ENCODE peak calls at places on chromosomes 6 and 20, in nine cellular contexts. Q is fibroblast of lung, G is kidney tubule cell, O is T-helper 9 cell, F is C1 segment of cervical spinal cord, E is HEK293T, W is neural crest cell, R is B cell, X is Peyer's patch. J is an unnamed sample.

GRCh38 chr20:63103402-63104311 is 96.9 kb upstream of the BHLHE23 start:
- DNase-seq in G (no peak), O (peak), R (no peak), X (no peak), E (no peak), F (no peak), Q (peak), W (no peak), J (no peak)

GRCh38 chr6:139392834-139393233 is 18.4 kb upstream of the CITED2 start:
- DNase-seq in X (no peak), E (no peak), F (no peak), G (peak), O (no peak), Q (no peak), W (no peak), R (no peak), J (peak)

GRCh38 chr6:128719786-128720185 is 163.2 kb upstream of the LAMA2 start:
- DNase-seq in O (no peak), Q (no peak), X (no peak), W (no peak), F (no peak), G (no peak), R (no peak), E (no peak), J (no peak)

GRCh38 chr6:36724514-36725385 is 27.1 kb downstream of the RAB44 start:
- DNase-seq in E (peak), G (peak), F (no peak), X (peak), W (peak), Q (peak), R (no peak), O (peak), J (peak)

GRCh38 chr20:49318430-49319203 is 40.8 kb upstream of the ZNFX1 start:
- DNase-seq in G (no peak), W (no peak), Q (no peak), R (no peak), O (peak), F (no peak), E (no peak), X (no peak), J (no peak)

GRCh38 chr20:62382306-62383198 is 4.4 kb upstream of the RPS21 start:
- DNase-seq in G (peak), W (peak), O (peak), E (peak), Q (peak), X (peak), R (peak), F (peak), J (peak)

GRCh38 chr6:3318226-3318625 is 59.5 kb downstream of the PSMG4 start:
- DNase-seq in R (no peak), O (peak), E (no peak), F (no peak), Q (no peak), G (no peak), W (no peak), X (no peak), J (no peak)

GRCh38 chr6:155311076-155311475 is 3.2 kb downstream of the TFB1M start:
- DNase-seq in E (no peak), F (no peak), G (no peak), X (no peak), O (no peak), W (no peak), Q (peak), R (no peak), J (no peak)

GRCh38 chr20:8315639-8316573 is 183.8 kb downstream of the PLCB1 start:
- DNase-seq in O (no peak), F (no peak), Q (no peak), E (no peak), G (no peak), R (no peak), X (no peak), W (no peak), J (no peak)

GRCh38 chr6:108142240-108142639 is 23.6 kb upstream of the NR2E1 start:
- DNase-seq in O (no peak), G (no peak), E (no peak), Q (no peak), W (no peak), F (no peak), R (no peak), X (no peak), J (no peak)

GRCh38 chr6:89353702-89354392 is 1.3 kb upstream of the UBE2J1 start:
- DNase-seq in E (no peak), G (no peak), X (no peak), R (no peak), F (no peak), W (no peak), O (no peak), Q (no peak), J (no peak)

GRCh38 chr6:18454446-18454845 is 67.3 kb downstream of the RNF144B start:
- DNase-seq in R (no peak), E (no peak), W (no peak), Q (no peak), O (no peak), F (no peak), X (no peak), G (no peak), J (no peak)

GRCh38 chr6:29887330-29887818 is 55.0 kb upstream of the HLA-A start:
- DNase-seq in W (no peak), O (peak), R (peak), X (peak), F (peak), G (peak), Q (peak), E (no peak), J (peak)

GRCh38 chr20:18913701-18914100 is 100.1 kb downstream of the SCP2D1 start:
- DNase-seq in Q (no peak), E (no peak), G (no peak), X (no peak), O (no peak), W (no peak), F (no peak), R (no peak), J (no peak)

GRCh38 chr6:70281923-70282902 is 20.7 kb downstream of the COL9A1 start:
- DNase-seq in R (no peak), F (peak), X (no peak), E (no peak), Q (no peak), W (peak), O (no peak), G (no peak), J (no peak)

GRCh38 chr6:42153921-42154320 is 11.5 kb upstream of the C6orf132 start:
- DNase-seq in R (no peak), W (no peak), E (no peak), F (no peak), G (no peak), Q (no peak), O (no peak), X (no peak), J (no peak)

GRCh38 chr20:57627972-57628650 is 7.9 kb upstream of the ZBP1 start:
- DNase-seq in E (no peak), Q (peak), O (peak), X (no peak), G (no peak), F (no peak), W (no peak), R (peak), J (peak)

GRCh38 chr6:148445620-148446019 is 103.0 kb downstream of the SASH1 start:
- DNase-seq in X (no peak), Q (peak), R (no peak), F (no peak), O (no peak), W (no peak), G (peak), E (no peak), J (peak)

GRCh38 chr6:90868256-90868655 is 281.4 kb upstream of the MAP3K7 start:
- DNase-seq in W (no peak), O (no peak), R (no peak), X (no peak), Q (no peak), E (no peak), G (no peak), F (no peak), J (no peak)

GRCh38 chr6:135334169-135334568 is 153.1 kb downstream of the MYB start:
- DNase-seq in E (no peak), R (no peak), F (no peak), O (no peak), Q (peak), W (no peak), X (no peak), G (peak), J (peak)

GRCh38 chr6:28710466-28711191 is 184.9 kb downstream of the GPX5 start:
- DNase-seq in O (no peak), E (peak), F (no peak), X (no peak), Q (peak), G (peak), W (no peak), R (no peak), J (no peak)

GRCh38 chr6:135346747-135347146 is 150.8 kb downstream of the AHI1 start:
- DNase-seq in O (no peak), E (no peak), G (no peak), R (no peak), W (no peak), F (no peak), Q (no peak), X (no peak), J (no peak)

GRCh38 chr6:98929498-98930060 is 18.2 kb downstream of the FBXL4 start:
- DNase-seq in F (no peak), R (no peak), G (peak), X (no peak), E (no peak), W (no peak), Q (no peak), O (no peak), J (peak)

GRCh38 chr20:4318891-4319290 is 303.5 kb upstream of the RNF24 start:
- DNase-seq in G (no peak), F (no peak), R (no peak), Q (no peak), O (no peak), X (no peak), W (no peak), E (no peak), J (no peak)

GRCh38 chr6:31952140-31952805 is 6.4 kb downstream of the CFB start:
- DNase-seq in R (no peak), X (peak), O (no peak), W (peak), E (peak), G (peak), F (no peak), Q (peak), J (peak)

GRCh38 chr20:59153355-59153681 is 10.3 kb upstream of the ZNF831 start:
- DNase-seq in G (no peak), R (no peak), F (peak), W (no peak), O (no peak), Q (no peak), E (no peak), X (no peak), J (no peak)

GRCh38 chr6:8006208-8006607 is 58.0 kb downstream of the BLOC1S5 start:
- DNase-seq in G (peak), E (peak), F (no peak), X (no peak), R (peak), Q (peak), O (no peak), W (no peak), J (no peak)

GRCh38 chr6:167401525-167402194 is 76.8 kb downstream of the TTLL2 start:
- DNase-seq in O (no peak), W (no peak), G (peak), Q (no peak), F (no peak), X (peak), E (no peak), R (no peak), J (no peak)

GRCh38 chr6:165616116-165616515 is 46.9 kb downstream of the PDE10A start:
- DNase-seq in Q (peak), W (no peak), E (no peak), R (no peak), F (no peak), O (no peak), G (no peak), X (no peak), J (no peak)

GRCh38 chr6:56480246-56480645 is 162.4 kb downstream of the DST start:
- DNase-seq in X (no peak), F (no peak), E (no peak), Q (no peak), W (no peak), R (no peak), O (no peak), G (no peak), J (no peak)

GRCh38 chr6:100257661-100258395 is 206.9 kb downstream of the SIM1 start:
- DNase-seq in O (no peak), G (peak), Q (peak), E (peak), W (no peak), R (no peak), X (no peak), F (no peak), J (peak)

GRCh38 chr6:114342086-114342825 is 567 bp downstream of the HS3ST5 start:
- DNase-seq in O (no peak), W (peak), X (peak), Q (no peak), G (no peak), F (peak), E (peak), R (peak), J (no peak)

GRCh38 chr6:127192911-127193503 is 73.7 kb upstream of the RNF146 start:
- DNase-seq in E (no peak), Q (peak), G (no peak), W (no peak), F (no peak), R (no peak), X (no peak), O (no peak), J (peak)

GRCh38 chr6:139135578-139136545 is 982 bp downstream of the HECA start:
- DNase-seq in E (peak), O (peak), G (peak), X (peak), R (peak), F (peak), W (peak), Q (peak), J (no peak)

GRCh38 chr6:10908228-10908627 is 21.4 kb downstream of the SYCP2L start:
- DNase-seq in Q (no peak), E (no peak), X (no peak), F (no peak), W (no peak), G (no peak), O (no peak), R (no peak), J (no peak)

GRCh38 chr6:51398064-51398740 is 579.5 kb downstream of the TFAP2B start:
- DNase-seq in R (no peak), E (no peak), X (no peak), Q (no peak), G (no peak), F (no peak), O (no peak), W (no peak), J (peak)

GRCh38 chr6:163263998-163264661 is 150.4 kb upstream of the QKI start:
- DNase-seq in F (no peak), W (no peak), G (peak), X (no peak), R (no peak), Q (no peak), E (no peak), O (no peak), J (no peak)

J was measured in renal cortical epithelial cell.